ENCODE peak calls at places on chromosomes 4 and X, in six cellular contexts. X, W, N, D, L and A are unnamed samples. For H3K9me3, the result is how much of the 10 kb centered on the place peaks cover.

GRCh38 chr4:47784222-47784621 is 53.6 kb downstream of the CORIN start:
- DNase-seq in N (no peak), D (no peak), X (no peak), L (no peak), W (peak), A (no peak)

GRCh38 chrX:56812515-56813105 is 83.6 kb downstream of the NBDY start:
- DNase-seq in W (no peak), N (no peak), D (no peak), X (no peak), L (no peak), A (no peak)

GRCh38 chr4:158410272-158410671 is 111.4 kb upstream of the RXFP1 start:
- DNase-seq in W (peak), X (no peak), N (no peak), L (no peak), D (no peak), A (no peak)

GRCh38 chr4:162727232-162727631 is 439.5 kb downstream of the NAF1 start:
- DNase-seq in W (no peak), D (peak), L (no peak), X (no peak), N (no peak), A (no peak)

GRCh38 chrX:103177561-103177960 is 37.3 kb upstream of the BEX4 start:
- DNase-seq in L (no peak), W (no peak), N (no peak), X (no peak), D (no peak), A (no peak)

GRCh38 chrX:72568406-72569092 is 4.1 kb downstream of the HDAC8 start:
- DNase-seq in X (no peak), L (no peak), N (no peak), D (no peak), W (no peak), A (no peak)

GRCh38 chrX:84339507-84340364 is 151.7 kb upstream of the RPS6KA6 start:
- DNase-seq in N (peak), W (peak), D (peak), L (no peak), X (no peak), A (peak)

GRCh38 chr4:138981930-138982390 is 33.6 kb upstream of the NOCT start:
- DNase-seq in L (no peak), W (peak), D (peak), X (no peak), N (no peak), A (no peak)

GRCh38 chr4:185411833-185412232 is 13.9 kb downstream of the UFSP2 start:
- DNase-seq in N (no peak), W (no peak), X (no peak), L (no peak), D (no peak), A (no peak)

GRCh38 chrX:37302569-37302968 is 46.6 kb upstream of the PRRG1 start:
- DNase-seq in N (peak), D (peak), L (no peak), W (peak), X (no peak), A (no peak)

GRCh38 chr4:180057891-180058643 is 2185.1 kb upstream of the TENM3 start:
- DNase-seq in L (peak), X (no peak), N (peak), D (no peak), W (peak), A (no peak)

GRCh38 chrX:133053854-133054565 is 42.9 kb downstream of the USP26 start:
- DNase-seq in N (no peak), X (no peak), W (peak), L (no peak), D (no peak), A (no peak)

GRCh38 chr4:186592961-186593586 is 37.7 kb upstream of the MTNR1A start:
- DNase-seq in D (no peak), W (no peak), L (no peak), N (no peak), X (no peak), A (no peak)

GRCh38 chr4:10117424-10118354 is 1.1 kb upstream of the WDR1 start:
- DNase-seq in X (peak), L (peak), N (no peak), D (no peak), W (no peak), A (no peak)

GRCh38 chr4:15352508-15352907 is 75.3 kb upstream of the C1QTNF7 start:
- DNase-seq in N (no peak), W (no peak), L (no peak), D (no peak), X (no peak), A (no peak)

GRCh38 chrX:20435913-20436312 is 169.2 kb upstream of the RPS6KA3 start:
- DNase-seq in L (no peak), X (no peak), D (peak), W (no peak), N (no peak), A (no peak)

GRCh38 chrX:20432048-20432447 is 165.3 kb upstream of the RPS6KA3 start:
- DNase-seq in N (no peak), W (no peak), L (no peak), X (no peak), D (no peak), A (no peak)

GRCh38 chrX:20431486-20431885 is 164.8 kb upstream of the RPS6KA3 start:
- DNase-seq in W (no peak), X (no peak), N (no peak), L (no peak), D (peak), A (no peak)

GRCh38 chrX:20432746-20433374 is 166.2 kb upstream of the RPS6KA3 start:
- DNase-seq in D (peak), L (no peak), W (no peak), X (no peak), N (no peak), A (no peak)

DNA sequence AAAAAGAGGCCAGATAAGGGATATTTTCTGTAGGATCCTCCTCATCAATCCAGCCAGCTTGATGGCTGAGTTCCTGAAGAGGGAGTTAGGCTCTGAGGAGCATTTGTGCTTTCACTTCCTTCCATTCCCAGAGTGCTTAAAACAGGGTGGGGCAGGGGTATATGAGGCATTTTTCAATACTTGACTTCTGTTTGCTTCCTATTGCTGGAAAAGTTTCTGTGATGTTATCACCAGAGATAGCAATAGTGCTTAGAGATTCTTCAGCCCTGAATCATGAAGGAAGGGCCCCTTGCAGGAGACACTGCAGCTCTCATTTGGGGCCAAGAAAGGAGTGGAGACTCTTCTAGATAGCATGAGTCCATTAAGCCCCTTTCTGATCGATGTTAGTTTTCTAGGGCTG is 166.7 kb upstream of the RPS6KA3 start:
- DNase-seq in L (no peak), X (no peak), D (no peak), W (no peak), N (no peak), A (no peak)
- H3K9me3 ChIP-seq in L (under half), X (under half), D (under half), W (under half), N (under half), A (under half)

GRCh38 chrX:44975666-44976263 is 102.8 kb downstream of the KDM6A start:
- DNase-seq in L (no peak), X (no peak), W (peak), N (no peak), D (peak), A (no peak)

GRCh38 chrX:44980883-44981282 is 107.9 kb downstream of the KDM6A start:
- DNase-seq in L (no peak), X (no peak), W (no peak), D (no peak), N (no peak), A (no peak)

GRCh38 chrX:44978976-44979375 is 106.0 kb downstream of the KDM6A start:
- DNase-seq in N (no peak), D (no peak), X (no peak), L (no peak), W (no peak), A (no peak)

GRCh38 chrX:44974462-44974861 is 101.5 kb downstream of the KDM6A start:
- DNase-seq in X (no peak), D (no peak), W (peak), L (no peak), N (no peak), A (no peak)

DNA sequence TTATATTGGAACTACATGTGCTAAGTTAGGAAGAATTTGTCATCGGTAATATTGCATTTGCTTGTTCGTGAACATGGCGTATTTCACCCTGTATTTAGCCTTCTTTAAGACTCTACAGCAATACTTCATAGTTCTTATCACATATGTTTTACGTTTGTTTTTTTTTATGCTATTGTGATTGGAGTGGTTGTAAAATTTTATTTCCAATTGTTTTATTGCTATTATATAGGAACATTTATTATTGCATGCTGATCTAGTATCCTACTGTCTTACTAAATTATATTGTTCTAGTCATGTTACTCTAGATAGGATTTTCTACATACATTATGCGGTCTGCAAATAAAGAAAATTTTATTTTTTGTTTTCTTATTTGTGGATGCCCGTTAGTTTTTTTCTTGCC is 107.4 kb downstream of the KDM6A start:
- DNase-seq in X (no peak), L (no peak), W (no peak), N (no peak), D (no peak), A (no peak)
- H3K9me3 ChIP-seq in X (under half), L (under half), W (under half), N (under half), D (under half), A (under half)

DNA sequence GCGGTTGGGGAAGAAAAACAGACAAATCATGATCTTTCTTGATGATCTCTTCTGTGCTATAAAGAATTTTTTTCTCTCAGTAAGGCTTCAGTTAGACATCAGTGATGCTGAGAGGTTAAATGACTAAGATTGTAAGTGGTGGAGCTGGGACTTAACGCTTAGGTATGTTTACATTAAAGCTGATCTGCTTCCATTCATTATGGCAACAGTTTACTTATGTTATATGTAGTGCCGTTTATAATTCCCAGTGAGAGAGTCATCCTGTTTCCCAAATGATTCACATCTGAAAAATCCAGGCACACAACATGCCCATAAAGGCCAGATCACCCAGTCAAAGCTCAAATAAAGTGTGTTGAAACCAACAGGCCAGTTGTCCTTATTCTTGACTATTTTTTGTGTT is 50.1 kb downstream of the CENPVL3 start:
- DNase-seq in W (peak), X (no peak), D (no peak), L (no peak), N (no peak), A (no peak)
- H3K9me3 ChIP-seq in W (under half), X (under half), D (under half), L (under half), N (under half), A (under half)

GRCh38 chrX:64306712-64307111 is 76.3 kb upstream of the ASB12 start:
- DNase-seq in X (no peak), N (no peak), D (no peak), W (no peak), L (no peak), A (no peak)
- H3K9me3 ChIP-seq in X (under half), N (under half), D (under half), W (under half), L (under half), A (under half)

GRCh38 chrX:75107863-75108509 is 48.1 kb downstream of the ABCB7 start:
- DNase-seq in D (no peak), X (no peak), W (no peak), N (no peak), L (no peak), A (no peak)

GRCh38 chrX:75106772-75107171 is 49.3 kb downstream of the ABCB7 start:
- DNase-seq in W (no peak), X (no peak), N (no peak), L (no peak), D (no peak), A (no peak)
- H3K9me3 ChIP-seq in W (under half), X (under half), N (under half), L (under half), D (under half), A (under half)